ENCODE peak calls at places on chromosome 17, in seven cellular contexts. U is activated T-cell treated with anti-CD3 and anti-CD28 coated beads for 1 hour, V is adrenal gland, D is left colon, E is hippocampal formation, F is non-pigmented ciliary epithelial cell, Q is NCI-H460. G is an unnamed sample.

GRCh38 chr17:42287305-42288077 is 807 bp upstream of the STAT5A start:
- DNase-seq in F (no peak), U (no peak), D (peak; percentile 61), E (no peak), V (peak; percentile 75), Q (no peak), G (peak; percentile 68)

GRCh38 chr17:62968445-62968923 is 2.4 kb downstream of the TANC2 start:
- DNase-seq in V (peak; percentile 56), F (peak; percentile 83), U (peak; percentile 30), D (peak; percentile 36), E (peak; percentile 95), Q (peak; percentile 82), G (peak; percentile 65)

GRCh38 chr17:35808240-35808961 is 883 bp upstream of the TAF15 start:
- DNase-seq in F (no peak), D (no peak), V (no peak), Q (no peak), E (no peak), U (no peak), G (no peak)

GRCh38 chr17:57357830-57358426 is 101.6 kb downstream of the MSI2 start:
- DNase-seq in F (no peak), Q (no peak), U (no peak), D (no peak), E (no peak), V (no peak), G (no peak)

GRCh38 chr17:45307290-45308015 is 9.4 kb downstream of the MAP3K14 start:
- DNase-seq in U (no peak), Q (no peak), E (peak; percentile 35), D (no peak), V (peak; percentile 58), F (peak; percentile 57), G (peak; percentile 57)

GRCh38 chr17:78130439-78131101 is at the start of gene TMC8:
- DNase-seq in Q (no peak), V (no peak), D (no peak), U (peak; percentile 62), E (no peak), F (no peak), G (peak; percentile 92)

GRCh38 chr17:64231567-64232141 is 31.4 kb downstream of the TEX2 start:
- DNase-seq in F (no peak), E (no peak), U (no peak), V (no peak), Q (no peak), D (no peak), G (no peak)

GRCh38 chr17:66441012-66441703 is 138.7 kb downstream of the PRKCA start:
- DNase-seq in E (no peak), U (no peak), Q (no peak), D (no peak), V (no peak), F (no peak), G (no peak)

GRCh38 chr17:43723697-43724359 is 34.8 kb downstream of the SOST start:
- DNase-seq in E (no peak), D (no peak), F (no peak), U (no peak), Q (peak; percentile 78), V (peak; percentile 94), G (no peak)

GRCh38 chr17:60959696-60960095 is 282.0 kb downstream of the BCAS3 start:
- DNase-seq in F (no peak), E (no peak), D (no peak), U (no peak), Q (no peak), V (no peak), G (no peak)